ENCODE peak calls at places on chromosomes 5 and 9, in nine cellular contexts. H is lower lobe of right lung, Q is body of pancreas, Z is posterior vena cava, B is RWPE2, U is cerebellar cortex, J is osteocyte, K is mesenchymal stem cell, W is fibroblast of the conjunctiva. A is an unnamed sample.

GRCh38 chr9:99167120-99167519 is 54.6 kb downstream of the ALG2 start:
- DNase-seq in H (no peak), Q (no peak), Z (no peak), B (no peak), U (no peak), J (no peak), K (no peak), W (no peak), A (no peak)

GRCh38 chr5:76372320-76373054 is 30.6 kb upstream of the IQGAP2 start:
- DNase-seq in H (no peak), Q (peak; percentile 43), Z (peak; percentile 54), B (peak; percentile 80), U (no peak), J (no peak), K (peak; percentile 96), W (peak; percentile 68), A (no peak)

GRCh38 chr5:74085782-74086181 is 459.8 kb downstream of the ARHGEF28 start:
- DNase-seq in H (peak; percentile 62), Q (no peak), Z (no peak), B (no peak), U (no peak), J (no peak), K (no peak), W (no peak), A (no peak)

GRCh38 chr5:98110270-98110669 is 663.2 kb upstream of the RGMB start:
- DNase-seq in H (no peak), Q (no peak), Z (no peak), B (no peak), U (no peak), J (no peak), K (peak; percentile 80), W (no peak), A (no peak)

GRCh38 chr9:37663926-37664325 is 13.2 kb downstream of the FRMPD1 start:
- DNase-seq in H (no peak), Q (no peak), Z (no peak), B (no peak), U (no peak), J (no peak), K (no peak), W (no peak), A (no peak)

GRCh38 chr5:74382864-74383618 is 257.5 kb downstream of the ENC1 start:
- DNase-seq in H (no peak), Q (no peak), Z (peak; percentile 85), B (no peak), U (peak; percentile 16), J (peak; percentile 42), K (peak; percentile 80), W (peak; percentile 9), A (no peak)

GRCh38 chr5:39106332-39106731 is 32.1 kb upstream of the RICTOR start:
- DNase-seq in H (no peak), Q (no peak), Z (no peak), B (no peak), U (no peak), J (no peak), K (peak; percentile 21), W (no peak), A (no peak)

GRCh38 chr9:128160603-128160987 is 530 bp downstream of the BBLN start:
- DNase-seq in H (no peak), Q (peak; percentile 22), Z (no peak), B (peak; percentile 54), U (peak; percentile 26), J (no peak), K (peak; percentile 24), W (no peak), A (no peak)

GRCh38 chr9:120904061-120904998 is 22.3 kb downstream of the TRAF1 start:
- DNase-seq in H (no peak), Q (no peak), Z (no peak), B (no peak), U (no peak), J (no peak), K (no peak), W (no peak), A (no peak)

GRCh38 chr9:136484153-136485048 is 1.6 kb upstream of the SEC16A start:
- DNase-seq in H (peak; percentile 64), Q (peak; percentile 75), Z (no peak), B (no peak), U (peak; percentile 10), J (no peak), K (no peak), W (no peak), A (peak; percentile 38)

GRCh38 chr9:5389109-5389732 is 48.5 kb downstream of the PLGRKT start:
- DNase-seq in H (no peak), Q (no peak), Z (no peak), B (no peak), U (no peak), J (no peak), K (peak; percentile 84), W (peak; percentile 16), A (peak; percentile 20)

GRCh38 chr9:88524911-88525310 is 10.1 kb upstream of the NXNL2 start:
- DNase-seq in H (no peak), Q (no peak), Z (peak; percentile 50), B (peak; percentile 19), U (no peak), J (no peak), K (no peak), W (no peak), A (no peak)

GRCh38 chr5:135511858-135512257 is 23.9 kb downstream of the NEUROG1 start:
- DNase-seq in H (no peak), Q (no peak), Z (no peak), B (no peak), U (no peak), J (peak; percentile 17), K (no peak), W (no peak), A (no peak)

GRCh38 chr9:93110400-93110855 is 14.4 kb downstream of the CARD19 start:
- DNase-seq in H (peak; percentile 51), Q (peak; percentile 3), Z (peak; percentile 74), B (peak; percentile 34), U (no peak), J (no peak), K (no peak), W (no peak), A (peak; percentile 9)

GRCh38 chr5:78907255-78907886 is 77.7 kb downstream of the ARSB start:
- DNase-seq in H (no peak), Q (peak; percentile 44), Z (peak; percentile 81), B (no peak), U (no peak), J (no peak), K (peak; percentile 95), W (peak; percentile 79), A (no peak)

GRCh38 chr9:129317179-129318011 is 139.3 kb upstream of the IER5L start:
- DNase-seq in H (no peak), Q (peak; percentile 38), Z (peak; percentile 80), B (no peak), U (peak; percentile 80), J (peak; percentile 62), K (no peak), W (no peak), A (no peak)

A was measured in GM06990.